ENCODE peak calls at places on chromosomes 4 and X, in seven cellular contexts. U is stimulated activated naive CD8-positive, alpha-beta T cell treated with anti-CD3 and anti-CD28 coated beads, Interleukin-15, Interleukin-2, amounts not matched to agents 100 U/mL and 50 U/mL, for 24 hours; M is astrocyte of the spinal cord; I is fibroblast of the conjunctiva; R is anterior cingulate cortex; Q is HEK293T; T is fibroblast of lung. E is an unnamed sample.

GRCh38 chr4:1365271-1366178 is 18.5 kb downstream of the UVSSA start:
- DNase-seq in R (no peak), T (no peak), U (no peak), I (no peak), M (no peak), Q (no peak), E (no peak)

GRCh38 chrX:3713225-3713936 is at the start of gene PRKX:
- DNase-seq in T (peak; percentile 52), R (peak; percentile 44), U (peak; percentile 69), Q (peak; percentile 67), I (no peak), M (peak; percentile 47), E (peak; percentile 38)

GRCh38 chrX:350534-351321 is 32.1 kb upstream of the GTPBP6 start:
- DNase-seq in M (no peak), U (no peak), R (peak; percentile 7), Q (no peak), T (no peak), I (no peak), E (peak; percentile 23)

GRCh38 chr4:6199344-6199921 is 916 bp downstream of the JAKMIP1 start:
- DNase-seq in R (no peak), Q (no peak), I (no peak), U (peak; percentile 43), T (no peak), M (peak; percentile 20), E (no peak)

GRCh38 chr4:8199594-8200301 is 658 bp downstream of the SH3TC1 start:
- DNase-seq in M (no peak), U (peak; percentile 27), Q (no peak), R (no peak), T (no peak), I (no peak), E (no peak)

GRCh38 chr4:41155194-41155830 is 59.0 kb downstream of the APBB2 start:
- DNase-seq in M (peak; percentile 81), U (no peak), T (peak; percentile 95), R (no peak), I (no peak), Q (no peak), E (no peak)

GRCh38 chr4:182155806-182156205 is 87.4 kb upstream of the TENM3 start:
- DNase-seq in Q (no peak), M (no peak), U (no peak), T (peak; percentile 46), I (no peak), R (no peak), E (no peak)

GRCh38 chr4:70868778-70869177 is 29.1 kb upstream of the GRSF1 start:
- DNase-seq in T (no peak), U (no peak), M (no peak), R (no peak), I (no peak), Q (no peak), E (no peak)

GRCh38 chr4:17511041-17511949 is 595 bp downstream of the QDPR start:
- DNase-seq in T (peak; percentile 45), M (peak; percentile 38), R (peak; percentile 46), U (peak; percentile 61), I (no peak), Q (peak; percentile 44), E (peak; percentile 75)

GRCh38 chrX:15298201-15298600 is 17.2 kb downstream of the ASB11 start:
- DNase-seq in Q (no peak), T (no peak), U (no peak), R (no peak), M (no peak), I (no peak), E (no peak)

GRCh38 chr4:43242611-43243010 is 350.1 kb downstream of the GRXCR1 start:
- DNase-seq in Q (no peak), R (no peak), T (peak; percentile 90), M (peak; percentile 12), U (no peak), I (no peak), E (no peak)

GRCh38 chr4:8682725-8683124 is 90.2 kb downstream of the CPZ start:
- DNase-seq in R (no peak), U (no peak), T (no peak), Q (no peak), I (no peak), M (no peak), E (no peak)

GRCh38 chrX:70253377-70254062 is 6.5 kb downstream of the P2RY4 start:
- DNase-seq in T (peak; percentile 39), Q (no peak), R (no peak), I (no peak), M (no peak), U (no peak), E (no peak)

GRCh38 chr4:124890522-124890921 is 178.0 kb upstream of the ANKRD50 start:
- DNase-seq in Q (no peak), U (no peak), T (peak; percentile 26), M (no peak), R (no peak), I (no peak), E (no peak)

GRCh38 chrX:22800360-22800759 is 199.4 kb upstream of the DDX53 start:
- DNase-seq in M (peak; percentile 83), U (no peak), T (peak; percentile 93), I (peak; percentile 67), Q (no peak), R (no peak), E (no peak)

GRCh38 chrX:45400380-45400779 is 199.7 kb upstream of the DIPK2B start:
- DNase-seq in R (no peak), I (peak; percentile 20), Q (no peak), U (no peak), T (peak; percentile 84), M (peak; percentile 73), E (no peak)

GRCh38 chrX:11143931-11144678 is 33.0 kb downstream of the HCCS start:
- DNase-seq in M (peak; percentile 77), R (peak; percentile 42), T (peak; percentile 54), Q (peak; percentile 65), I (peak; percentile 74), U (peak; percentile 30), E (peak; percentile 25)

GRCh38 chr4:88138561-88138960 is 19.9 kb downstream of the ABCG2 start:
- DNase-seq in I (peak; percentile 28), R (no peak), Q (no peak), U (no peak), T (peak; percentile 83), M (peak; percentile 59), E (no peak)

GRCh38 chr4:113627321-113627720 is 134.2 kb downstream of the CAMK2D start:
- DNase-seq in Q (no peak), T (no peak), I (no peak), R (no peak), M (no peak), U (no peak), E (no peak)

GRCh38 chr4:165079476-165079875 is 25.8 kb downstream of the TRIM75 start:
- DNase-seq in U (no peak), M (peak; percentile 46), Q (no peak), T (peak; percentile 38), I (no peak), R (no peak), E (no peak)

GRCh38 chr4:152014280-152014679 is 253.5 kb upstream of the GATB start:
- DNase-seq in I (no peak), U (peak; percentile 45), M (no peak), Q (no peak), R (no peak), T (no peak), E (no peak)

GRCh38 chrX:153438522-153438921 is 7.3 kb downstream of the TREX2 start:
- DNase-seq in T (peak; percentile 18), M (peak; percentile 18), R (peak; percentile 6), Q (peak; percentile 60), U (no peak), I (no peak), E (peak; percentile 5)

GRCh38 chr4:76639292-76639691 is 204.3 kb downstream of the SHROOM3 start:
- DNase-seq in T (no peak), M (no peak), I (no peak), U (no peak), R (no peak), Q (no peak), E (no peak)

E was measured in hippocampal formation.